ENCODE peak calls at places on chromosomes 11 and 22, in seven cellular contexts. W, K, P, Z, L, N and O are unnamed samples.

GRCh38 chr11:46977940-46978595 is 41.5 kb downstream of the CSTPP1 start:
- DNase-seq in W (no peak), K (no peak), P (no peak), Z (no peak), L (no peak), N (no peak), O (no peak)

GRCh38 chr11:60954421-60954820 is 2.4 kb upstream of the SLC15A3 start:
- DNase-seq in W (no peak), K (no peak), P (no peak), Z (no peak), L (peak), N (no peak), O (peak)

GRCh38 chr22:39169797-39170466 is 17.5 kb upstream of the CBX7 start:
- DNase-seq in W (no peak), K (no peak), P (no peak), Z (no peak), L (no peak), N (no peak), O (no peak)

GRCh38 chr11:118142081-118142480 is 10.5 kb downstream of the SCN4B start:
- DNase-seq in W (no peak), K (no peak), P (no peak), Z (no peak), L (no peak), N (peak), O (no peak)

GRCh38 chr22:27576815-27577564 is 224.6 kb downstream of the MN1 start:
- DNase-seq in W (no peak), K (no peak), P (no peak), Z (no peak), L (no peak), N (no peak), O (no peak)

GRCh38 chr22:19808873-19809478 is 45.7 kb downstream of the GNB1L start:
- DNase-seq in W (peak), K (no peak), P (no peak), Z (peak), L (no peak), N (no peak), O (no peak)

GRCh38 chr11:37973926-37974325 is 1375.9 kb upstream of the RAG2 start:
- DNase-seq in W (no peak), K (no peak), P (no peak), Z (no peak), L (no peak), N (no peak), O (no peak)

GRCh38 chr11:88179141-88179540 is 3.9 kb upstream of the RAB38 start:
- DNase-seq in W (no peak), K (no peak), P (no peak), Z (no peak), L (peak), N (peak), O (peak)

GRCh38 chr11:59859695-59860094 is 6.6 kb downstream of the TCN1 start:
- DNase-seq in W (no peak), K (no peak), P (no peak), Z (no peak), L (no peak), N (no peak), O (no peak)

GRCh38 chr11:44806631-44807030 is 79.9 kb downstream of the TSPAN18 start:
- DNase-seq in W (no peak), K (no peak), P (no peak), Z (no peak), L (no peak), N (no peak), O (no peak)

GRCh38 chr11:44805152-44805461 is 78.3 kb downstream of the TSPAN18 start:
- DNase-seq in W (no peak), K (no peak), P (no peak), Z (no peak), L (no peak), N (no peak), O (no peak)

GRCh38 chr11:44808053-44808753 is 81.4 kb downstream of the TSPAN18 start:
- DNase-seq in W (no peak), K (no peak), P (no peak), Z (no peak), L (no peak), N (no peak), O (no peak)

GRCh38 chr11:44804449-44805151 is 77.8 kb downstream of the TSPAN18 start:
- DNase-seq in W (no peak), K (no peak), P (no peak), Z (peak), L (no peak), N (no peak), O (no peak)

GRCh38 chr11:44805596-44805995 is 78.8 kb downstream of the TSPAN18 start:
- DNase-seq in W (no peak), K (no peak), P (no peak), Z (no peak), L (no peak), N (no peak), O (no peak)
- TF ChIP-seq CTCF in W (no peak), K (no peak), P (no peak), Z (no peak), L (no peak), N (no peak), O (no peak)

DNA sequence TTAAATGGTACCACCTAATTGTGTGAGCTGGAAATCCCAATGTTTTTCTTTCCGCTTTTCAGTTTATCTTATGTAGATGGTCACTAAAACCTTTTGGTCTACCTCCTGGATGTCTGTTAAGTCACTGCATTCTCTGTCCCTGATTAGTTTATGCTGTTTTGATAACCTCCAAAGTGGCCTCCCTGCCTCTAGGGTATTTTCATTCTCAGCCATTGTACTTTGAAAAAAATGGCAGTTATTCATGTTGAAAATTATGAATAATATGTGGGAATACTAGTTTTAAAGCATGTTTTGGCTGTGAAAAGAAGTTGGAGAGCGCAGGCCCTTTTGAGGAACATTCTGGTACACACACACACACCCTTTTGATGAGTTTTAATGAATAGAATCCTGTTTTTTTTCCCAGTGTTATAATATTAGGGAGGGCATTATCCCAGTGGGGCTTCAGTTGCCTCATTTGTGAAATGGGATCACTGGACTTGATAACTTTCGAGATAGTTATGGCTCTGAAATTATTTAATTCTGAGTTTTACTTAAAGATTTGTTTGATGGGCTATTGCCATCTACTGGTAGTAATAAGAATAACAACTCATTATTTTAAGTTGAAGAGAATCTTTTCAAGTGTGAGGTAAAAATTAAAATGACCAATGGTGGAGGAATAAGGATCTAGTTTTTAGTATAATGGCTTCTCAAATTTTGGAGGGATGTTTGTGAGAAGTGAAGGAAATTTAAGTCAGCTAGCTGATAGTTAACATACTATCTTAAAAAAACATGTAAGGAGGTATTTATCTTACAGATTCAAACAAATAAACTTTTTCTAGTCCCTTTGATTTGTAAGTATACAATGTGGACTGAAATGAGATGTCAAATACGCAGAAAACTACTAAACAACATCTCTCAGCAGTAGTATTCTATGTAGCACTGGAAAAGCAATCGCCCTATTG is 3.9 kb downstream of the FDX1 start:
- DNase-seq in W (no peak), K (no peak), P (no peak), Z (no peak), L (peak), N (peak), O (peak)
- TF ChIP-seq CTCF in W (peak), K (peak), P (peak), Z (no peak), L (peak), N (peak), O (peak)

DNA sequence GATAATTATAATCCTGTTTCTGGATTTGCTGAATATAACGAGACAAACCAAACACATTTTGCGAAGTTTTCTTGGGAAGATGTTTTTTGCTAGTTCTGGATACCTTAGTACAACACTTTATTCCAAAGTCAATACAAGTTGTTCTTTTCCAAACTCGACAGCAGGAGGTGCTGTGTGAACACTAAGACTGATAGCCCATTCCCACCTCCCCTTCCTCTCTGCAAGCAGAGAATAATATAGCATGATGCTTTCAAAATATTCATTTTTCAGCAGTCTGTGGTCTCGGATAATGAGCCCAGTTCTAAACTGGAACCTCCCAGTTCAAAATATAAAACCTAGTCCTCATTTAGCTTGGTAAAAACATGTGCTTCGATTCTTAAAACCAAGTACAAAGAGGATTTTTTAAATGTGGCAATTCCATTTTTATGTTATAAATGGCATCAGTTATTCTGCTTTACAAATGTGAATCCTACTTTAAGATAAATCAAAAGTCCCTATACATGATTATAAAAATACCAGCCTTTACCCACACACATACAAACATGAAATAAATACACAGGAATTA is 129.1 kb downstream of the DCDC1 start:
- DNase-seq in W (peak), K (peak), P (peak), Z (no peak), L (no peak), N (peak), O (no peak)
- TF ChIP-seq CTCF in W (peak), K (peak), P (peak), Z (peak), L (peak), N (peak), O (peak)

GRCh38 chr22:37331034-37331428 is 48.7 kb downstream of the CYTH4 start:
- DNase-seq in W (no peak), K (no peak), P (no peak), Z (no peak), L (no peak), N (peak), O (no peak)

GRCh38 chr22:37329239-37330140 is 47.2 kb downstream of the CYTH4 start:
- DNase-seq in W (no peak), K (no peak), P (no peak), Z (no peak), L (no peak), N (peak), O (no peak)

GRCh38 chr22:37331811-37332536 is 49.7 kb downstream of the CYTH4 start:
- DNase-seq in W (no peak), K (no peak), P (no peak), Z (no peak), L (no peak), N (no peak), O (no peak)

GRCh38 chr22:37328017-37328416 is 45.7 kb downstream of the CYTH4 start:
- DNase-seq in W (no peak), K (no peak), P (no peak), Z (no peak), L (no peak), N (peak), O (no peak)

GRCh38 chr22:37330200-37331033 is 48.1 kb downstream of the CYTH4 start:
- DNase-seq in W (peak), K (peak), P (no peak), Z (no peak), L (peak), N (peak), O (peak)
- TF ChIP-seq CTCF in W (no peak), K (peak), P (no peak), Z (no peak), L (peak), N (peak), O (peak)

DNA sequence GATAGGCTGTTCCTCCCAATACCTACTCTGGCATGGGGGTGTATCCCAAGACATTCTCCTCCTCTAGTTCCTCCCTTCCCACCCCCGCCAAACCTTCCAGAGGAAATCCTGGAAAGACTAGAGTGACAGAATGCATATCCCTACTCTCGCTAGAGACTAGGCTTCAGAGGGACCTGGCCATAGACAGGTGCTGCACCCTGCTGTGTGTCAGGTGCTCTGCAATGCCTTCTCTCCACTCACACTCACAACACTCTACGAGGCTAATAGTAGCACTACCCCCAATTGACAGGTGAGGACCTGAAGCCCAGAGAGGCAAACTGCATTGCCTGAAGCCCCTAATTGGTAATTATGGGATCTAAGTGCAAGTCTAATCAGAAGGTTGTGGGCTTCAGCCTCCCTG is 46.2 kb upstream of the LMO1 start:
- DNase-seq in W (no peak), K (peak), P (no peak), Z (no peak), L (no peak), N (no peak), O (no peak)
- TF ChIP-seq CTCF in W (no peak), K (no peak), P (no peak), Z (no peak), L (no peak), N (no peak), O (no peak)